ENCODE peak calls at places on chromosomes 3 and 15, in ten cellular contexts. One of them, this sample, is unnamed.

GRCh38 chr3:44326035-44326434 is 12.5 kb upstream of the TCAIM start:
- DNase-seq in HCT116: no peak
- DNase-seq in HepG2: no peak
- DNase-seq in sigmoid colon: no peak
- DNase-seq in esophagus muscularis mucosa: no peak
- DNase-seq in suprapubic skin: no peak
- DNase-seq in HL-60: no peak
- DNase-seq in Panc1: no peak
- DNase-seq in endothelial cell of umbilical vein: peak; percentile 12
- DNase-seq in transverse colon: no peak
- DNase-seq in this sample: no peak

GRCh38 chr3:156293566-156293965 is 173.2 kb downstream of the KCNAB1 start:
- DNase-seq in HepG2: no peak
- DNase-seq in HL-60: no peak
- DNase-seq in esophagus muscularis mucosa: no peak
- DNase-seq in endothelial cell of umbilical vein: no peak
- DNase-seq in sigmoid colon: no peak
- DNase-seq in suprapubic skin: no peak
- DNase-seq in HCT116: no peak
- DNase-seq in Panc1: no peak
- DNase-seq in transverse colon: no peak
- DNase-seq in this sample: no peak

GRCh38 chr3:186895406-186895805 is 34.9 kb upstream of the ST6GAL1 start:
- DNase-seq in sigmoid colon: no peak
- DNase-seq in HepG2: no peak
- DNase-seq in suprapubic skin: no peak
- DNase-seq in HL-60: no peak
- DNase-seq in esophagus muscularis mucosa: no peak
- DNase-seq in transverse colon: no peak
- DNase-seq in Panc1: no peak
- DNase-seq in endothelial cell of umbilical vein: no peak
- DNase-seq in HCT116: no peak
- DNase-seq in this sample: no peak

GRCh38 chr3:177776656-177777055 is 579.4 kb upstream of the TBL1XR1 start:
- DNase-seq in esophagus muscularis mucosa: no peak
- DNase-seq in transverse colon: no peak
- DNase-seq in Panc1: no peak
- DNase-seq in sigmoid colon: no peak
- DNase-seq in suprapubic skin: no peak
- DNase-seq in HepG2: peak; percentile 18
- DNase-seq in HCT116: no peak
- DNase-seq in HL-60: no peak
- DNase-seq in endothelial cell of umbilical vein: no peak
- DNase-seq in this sample: no peak

GRCh38 chr3:133548090-133548489 is 25.4 kb upstream of the CDV3 start:
- DNase-seq in Panc1: no peak
- DNase-seq in HL-60: no peak
- DNase-seq in esophagus muscularis mucosa: no peak
- DNase-seq in HepG2: no peak
- DNase-seq in suprapubic skin: peak; percentile 16
- DNase-seq in HCT116: no peak
- DNase-seq in endothelial cell of umbilical vein: no peak
- DNase-seq in transverse colon: no peak
- DNase-seq in sigmoid colon: no peak
- DNase-seq in this sample: no peak

GRCh38 chr3:125671461-125672243 is 76.4 kb upstream of the OSBPL11 start:
- DNase-seq in esophagus muscularis mucosa: no peak
- DNase-seq in HepG2: no peak
- DNase-seq in HCT116: no peak
- DNase-seq in transverse colon: no peak
- DNase-seq in Panc1: no peak
- DNase-seq in HL-60: no peak
- DNase-seq in sigmoid colon: no peak
- DNase-seq in suprapubic skin: no peak
- DNase-seq in endothelial cell of umbilical vein: no peak
- DNase-seq in this sample: no peak

GRCh38 chr15:42845581-42845980 is 75.0 kb downstream of the TTBK2 start:
- DNase-seq in sigmoid colon: no peak
- DNase-seq in HL-60: no peak
- DNase-seq in endothelial cell of umbilical vein: no peak
- DNase-seq in Panc1: peak; percentile 63
- DNase-seq in HepG2: peak; percentile 35
- DNase-seq in HCT116: no peak
- DNase-seq in esophagus muscularis mucosa: no peak
- DNase-seq in transverse colon: no peak
- DNase-seq in suprapubic skin: no peak
- DNase-seq in this sample: no peak

GRCh38 chr3:127134466-127134865 is 58.5 kb upstream of the PRR23E start:
- DNase-seq in HL-60: no peak
- DNase-seq in HCT116: no peak
- DNase-seq in sigmoid colon: no peak
- DNase-seq in endothelial cell of umbilical vein: no peak
- DNase-seq in transverse colon: no peak
- DNase-seq in Panc1: no peak
- DNase-seq in suprapubic skin: no peak
- DNase-seq in HepG2: no peak
- DNase-seq in esophagus muscularis mucosa: no peak
- DNase-seq in this sample: no peak

GRCh38 chr15:99536422-99537033 is 29.3 kb upstream of the MEF2A start:
- DNase-seq in transverse colon: no peak
- DNase-seq in HL-60: no peak
- DNase-seq in esophagus muscularis mucosa: no peak
- DNase-seq in suprapubic skin: no peak
- DNase-seq in sigmoid colon: peak; percentile 71
- DNase-seq in HepG2: no peak
- DNase-seq in endothelial cell of umbilical vein: peak; percentile 84
- DNase-seq in HCT116: peak; percentile 76
- DNase-seq in Panc1: peak; percentile 61
- DNase-seq in this sample: no peak

DNA sequence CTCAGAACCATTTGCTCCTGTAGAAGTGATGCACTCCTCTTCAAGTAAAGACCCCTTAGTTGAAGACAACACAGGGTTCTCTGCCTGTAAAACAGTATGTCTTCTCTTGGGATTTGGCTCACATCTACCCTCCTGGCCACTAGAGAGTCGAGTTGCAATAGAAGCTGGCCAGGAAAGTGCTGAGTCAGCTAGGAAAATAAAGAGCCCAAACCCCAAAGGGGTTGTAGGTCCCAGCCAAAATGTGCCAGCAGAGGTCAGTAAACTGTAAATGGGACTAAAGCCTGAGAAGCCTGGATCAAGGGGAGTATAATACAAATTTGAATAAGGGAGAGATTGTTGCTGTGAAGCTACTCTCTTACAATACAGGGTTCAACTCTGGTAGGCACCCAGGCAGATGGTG is 37.2 kb upstream of the THBS1 start:
- DNase-seq in HL-60: no peak
- DNase-seq in suprapubic skin: no peak
- DNase-seq in HepG2: no peak
- DNase-seq in endothelial cell of umbilical vein: no peak
- DNase-seq in HCT116: no peak
- DNase-seq in sigmoid colon: no peak
- DNase-seq in transverse colon: no peak
- DNase-seq in esophagus muscularis mucosa: peak; percentile 14
- DNase-seq in Panc1: no peak
- DNase-seq in this sample: no peak
- TF ChIP-seq CTCF in HL-60: no peak
- TF ChIP-seq CTCF in suprapubic skin: no peak
- TF ChIP-seq CTCF in HepG2: no peak
- TF ChIP-seq CTCF in endothelial cell of umbilical vein: no peak
- TF ChIP-seq CTCF in HCT116: no peak
- TF ChIP-seq CTCF in sigmoid colon: no peak
- TF ChIP-seq CTCF in transverse colon: no peak
- TF ChIP-seq CTCF in esophagus muscularis mucosa: no peak
- TF ChIP-seq CTCF in Panc1: no peak
- TF ChIP-seq CTCF in this sample: no peak

GRCh38 chr3:25469609-25470008 is 41.5 kb downstream of the RARB start:
- DNase-seq in suprapubic skin: no peak
- DNase-seq in HepG2: no peak
- DNase-seq in Panc1: no peak
- DNase-seq in endothelial cell of umbilical vein: no peak
- DNase-seq in sigmoid colon: no peak
- DNase-seq in HL-60: no peak
- DNase-seq in esophagus muscularis mucosa: no peak
- DNase-seq in HCT116: no peak
- DNase-seq in transverse colon: no peak
- DNase-seq in this sample: no peak

GRCh38 chr3:25472153-25472552 is 44.1 kb downstream of the RARB start:
- DNase-seq in HCT116: no peak
- DNase-seq in HL-60: no peak
- DNase-seq in suprapubic skin: no peak
- DNase-seq in Panc1: no peak
- DNase-seq in sigmoid colon: no peak
- DNase-seq in esophagus muscularis mucosa: no peak
- DNase-seq in endothelial cell of umbilical vein: no peak
- DNase-seq in HepG2: no peak
- DNase-seq in transverse colon: no peak
- DNase-seq in this sample: no peak

GRCh38 chr3:25465266-25465860 is 37.3 kb downstream of the RARB start:
- DNase-seq in HCT116: no peak
- DNase-seq in sigmoid colon: no peak
- DNase-seq in Panc1: no peak
- DNase-seq in HL-60: no peak
- DNase-seq in HepG2: no peak
- DNase-seq in endothelial cell of umbilical vein: no peak
- DNase-seq in transverse colon: no peak
- DNase-seq in esophagus muscularis mucosa: peak; percentile 45
- DNase-seq in suprapubic skin: no peak
- DNase-seq in this sample: no peak

GRCh38 chr3:25471081-25471768 is 43.2 kb downstream of the RARB start:
- DNase-seq in suprapubic skin: no peak
- DNase-seq in HepG2: no peak
- DNase-seq in HL-60: no peak
- DNase-seq in HCT116: no peak
- DNase-seq in Panc1: no peak
- DNase-seq in transverse colon: no peak
- DNase-seq in sigmoid colon: no peak
- DNase-seq in endothelial cell of umbilical vein: peak; percentile 46
- DNase-seq in esophagus muscularis mucosa: no peak
- DNase-seq in this sample: no peak

DNA sequence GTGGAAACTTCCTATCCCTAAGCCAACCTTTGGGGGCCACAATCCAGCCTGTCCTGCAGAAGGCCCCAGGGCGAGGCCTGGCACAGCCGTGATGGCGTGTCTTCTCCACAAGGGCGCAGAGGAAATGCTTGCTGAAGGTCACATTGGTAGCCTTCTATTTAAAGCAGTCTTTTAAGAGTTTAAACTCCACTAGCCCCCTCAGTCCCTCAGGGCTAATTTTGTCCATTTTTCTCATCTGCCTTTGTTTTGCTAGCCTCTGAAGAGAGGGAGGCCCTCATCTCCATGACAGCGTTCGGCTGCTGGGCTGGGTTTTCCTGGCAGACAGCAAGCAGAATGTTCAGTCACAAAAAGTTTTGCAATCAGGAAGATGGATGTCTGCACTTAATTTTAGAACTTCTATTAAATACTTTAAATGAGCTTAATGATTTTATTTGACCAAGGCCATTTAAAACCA is 40.8 kb downstream of the RARB start:
- DNase-seq in suprapubic skin: peak; percentile 84
- DNase-seq in HepG2: no peak
- DNase-seq in esophagus muscularis mucosa: no peak
- DNase-seq in endothelial cell of umbilical vein: peak; percentile 40
- DNase-seq in sigmoid colon: peak; percentile 89
- DNase-seq in transverse colon: peak; percentile 14
- DNase-seq in Panc1: no peak
- DNase-seq in HCT116: no peak
- DNase-seq in HL-60: no peak
- DNase-seq in this sample: peak; percentile 28
- TF ChIP-seq POLR2AphosphoS5 in suprapubic skin: no peak
- TF ChIP-seq POLR2AphosphoS5 in HepG2: no peak
- TF ChIP-seq POLR2AphosphoS5 in esophagus muscularis mucosa: peak; percentile 65
- TF ChIP-seq POLR2AphosphoS5 in endothelial cell of umbilical vein: no peak
- TF ChIP-seq POLR2AphosphoS5 in sigmoid colon: peak; percentile 54
- TF ChIP-seq POLR2AphosphoS5 in transverse colon: no peak
- TF ChIP-seq POLR2AphosphoS5 in Panc1: no peak
- TF ChIP-seq POLR2AphosphoS5 in HCT116: no peak
- TF ChIP-seq POLR2AphosphoS5 in HL-60: no peak
- TF ChIP-seq POLR2AphosphoS5 in this sample: peak; percentile 50

DNA sequence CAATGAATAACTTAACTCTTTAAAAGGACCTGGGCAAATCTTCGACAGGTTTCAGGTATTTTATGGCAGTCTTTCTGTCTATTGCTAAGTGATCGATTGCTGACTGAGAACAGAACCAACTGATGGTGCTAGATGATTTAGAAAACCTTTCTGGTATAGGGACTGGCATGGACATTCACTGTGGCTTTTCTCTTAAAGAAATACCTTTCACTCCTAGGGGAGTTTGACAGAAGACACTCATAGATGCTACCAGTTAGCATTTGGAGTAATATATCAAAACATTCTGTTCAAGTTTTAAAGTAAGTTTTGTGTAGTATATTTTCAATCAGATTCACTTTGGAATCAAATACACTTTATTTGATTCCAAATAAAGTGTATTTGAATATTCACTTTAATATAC is 692 bp downstream of the PPARG start:
- DNase-seq in HL-60: no peak
- DNase-seq in HepG2: no peak
- DNase-seq in transverse colon: no peak
- DNase-seq in endothelial cell of umbilical vein: no peak
- DNase-seq in esophagus muscularis mucosa: no peak
- DNase-seq in HCT116: no peak
- DNase-seq in suprapubic skin: no peak
- DNase-seq in sigmoid colon: no peak
- DNase-seq in Panc1: no peak
- DNase-seq in this sample: no peak
- H3K27me3 ChIP-seq in HL-60: no peaks in the 10 kb centered on the region
- H3K27me3 ChIP-seq in HepG2: no peaks in the 10 kb centered on the region
- H3K27me3 ChIP-seq in transverse colon: peaks cover 26% of the 10 kb centered on the region
- H3K27me3 ChIP-seq in endothelial cell of umbilical vein: peaks cover 31% of the 10 kb centered on the region
- H3K27me3 ChIP-seq in esophagus muscularis mucosa: no peaks in the 10 kb centered on the region
- H3K27me3 ChIP-seq in HCT116: no peaks in the 10 kb centered on the region
- H3K27me3 ChIP-seq in suprapubic skin: peaks cover 19% of the 10 kb centered on the region
- H3K27me3 ChIP-seq in sigmoid colon: peaks cover 37% of the 10 kb centered on the region
- H3K27me3 ChIP-seq in Panc1: no peaks in the 10 kb centered on the region
- H3K27me3 ChIP-seq in this sample: no peaks in the 10 kb centered on the region

DNA sequence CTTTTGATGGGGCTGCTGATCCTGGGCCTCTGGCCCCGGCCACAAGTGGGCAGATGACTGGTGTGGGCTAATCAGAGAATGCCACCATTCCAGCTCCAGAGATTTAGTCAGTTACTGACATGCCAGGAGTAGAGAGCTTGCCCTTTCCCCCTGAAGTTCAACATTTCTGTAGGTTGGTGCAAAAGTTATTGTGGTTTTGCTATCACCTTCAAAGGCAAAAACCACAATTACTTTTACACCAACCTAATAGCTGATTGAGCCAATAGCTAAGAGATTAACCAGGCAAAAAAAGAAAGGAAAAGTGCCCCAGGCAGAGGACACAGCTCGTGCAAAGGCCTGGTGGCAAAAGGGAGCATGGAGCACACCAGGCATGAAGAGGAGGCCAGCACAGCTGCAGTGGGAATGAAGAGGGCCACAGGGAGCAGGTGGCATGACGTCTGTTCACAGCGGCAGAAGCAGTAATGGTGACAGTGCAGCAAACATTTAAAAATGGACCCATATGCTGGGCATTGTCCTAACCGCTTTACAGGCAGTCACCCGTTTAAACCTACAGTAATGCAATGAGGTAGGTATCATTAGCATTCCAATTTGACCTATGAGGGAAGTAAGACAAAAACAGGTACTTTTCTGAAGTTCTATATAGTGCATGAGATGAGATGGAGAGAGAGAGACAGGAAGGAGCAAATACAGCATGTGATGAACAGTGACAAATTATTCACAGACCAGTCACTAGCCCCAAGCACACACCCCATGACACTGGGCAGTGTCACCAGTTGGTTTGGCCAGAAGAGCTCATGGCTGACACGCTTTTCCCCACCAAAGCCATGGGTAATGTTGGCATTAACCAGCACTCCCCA is 373.1 kb upstream of the PROK2 start:
- DNase-seq in Panc1: no peak
- DNase-seq in transverse colon: no peak
- DNase-seq in sigmoid colon: no peak
- DNase-seq in endothelial cell of umbilical vein: no peak
- DNase-seq in HCT116: no peak
- DNase-seq in esophagus muscularis mucosa: no peak
- DNase-seq in suprapubic skin: no peak
- DNase-seq in HL-60: no peak
- DNase-seq in HepG2: no peak
- DNase-seq in this sample: no peak
- TF ChIP-seq CTCF in Panc1: no peak
- TF ChIP-seq CTCF in transverse colon: no peak
- TF ChIP-seq CTCF in sigmoid colon: no peak
- TF ChIP-seq CTCF in endothelial cell of umbilical vein: no peak
- TF ChIP-seq CTCF in HCT116: no peak
- TF ChIP-seq CTCF in esophagus muscularis mucosa: no peak
- TF ChIP-seq CTCF in suprapubic skin: no peak
- TF ChIP-seq CTCF in HL-60: no peak
- TF ChIP-seq CTCF in HepG2: no peak
- TF ChIP-seq CTCF in this sample: no peak